ENCODE peak calls at places on chromosomes 5 and 9, in seven cellular contexts. Q is NCI-H1694 treated with DMSO at 0.1 percent for 48 hours; L is hypothalamus; P is T-cell; Z is central memory CD4-positive, alpha-beta T cell; G is A549; X is B cell. Y is an unnamed sample.

GRCh38 chr5:32261198-32261597 is 51.5 kb downstream of the MTMR12 start:
- DNase-seq in G (no peak), P (no peak), Z (no peak), L (no peak), Q (no peak), X (no peak), Y (no peak)

GRCh38 chr5:106380736-106381135 is 1290.0 kb downstream of the EFNA5 start:
- DNase-seq in L (no peak), G (no peak), Z (no peak), P (no peak), Q (no peak), X (no peak), Y (no peak)

GRCh38 chr5:54387659-54388232 is 67.8 kb upstream of the HSPB3 start:
- DNase-seq in Q (no peak), X (no peak), P (no peak), Z (no peak), L (no peak), G (no peak), Y (no peak)

GRCh38 chr5:142007237-142007544 is 5.6 kb downstream of the GNPDA1 start:
- DNase-seq in Q (no peak), P (no peak), X (no peak), Z (no peak), G (no peak), L (no peak), Y (no peak)

GRCh38 chr5:95728494-95729114 is 2.5 kb upstream of the RHOBTB3 start:
- DNase-seq in X (no peak), Z (no peak), L (no peak), Q (no peak), G (no peak), P (no peak), Y (no peak)

GRCh38 chr9:121725008-121725795 is 73.8 kb downstream of the DAB2IP start:
- DNase-seq in Z (no peak), Q (no peak), P (no peak), G (no peak), L (no peak), X (no peak), Y (no peak)

GRCh38 chr9:113578877-113579269 is 115.3 kb downstream of the RGS3 start:
- DNase-seq in Z (peak), P (peak), X (peak), G (peak), Q (no peak), L (no peak), Y (peak)

GRCh38 chr5:96124589-96124988 is 162.9 kb upstream of the ELL2 start:
- DNase-seq in Z (no peak), L (no peak), G (no peak), X (no peak), Q (no peak), P (no peak), Y (no peak)

GRCh38 chr5:36251218-36251617 is 9.5 kb upstream of the NADK2 start:
- DNase-seq in X (no peak), Z (no peak), L (no peak), G (no peak), Q (no peak), P (no peak), Y (no peak)

GRCh38 chr9:91927912-91928510 is 22.0 kb downstream of the ROR2 start:
- DNase-seq in Q (no peak), X (no peak), L (no peak), Z (no peak), G (no peak), P (no peak), Y (no peak)

GRCh38 chr9:16248816-16249215 is 621.7 kb downstream of the BNC2 start:
- DNase-seq in Z (no peak), X (no peak), L (no peak), G (no peak), Q (no peak), P (no peak), Y (no peak)

GRCh38 chr5:126351138-126351537 is 72.1 kb upstream of the GRAMD2B start:
- DNase-seq in P (no peak), X (no peak), G (no peak), Z (no peak), Q (no peak), L (no peak), Y (no peak)

GRCh38 chr5:55969956-55970355 is 24.8 kb downstream of the IL6ST start:
- DNase-seq in G (no peak), Q (no peak), P (no peak), X (no peak), L (no peak), Z (no peak), Y (no peak)

GRCh38 chr5:181246276-181247050 is 2.8 kb upstream of the RACK1 start:
- DNase-seq in Z (peak), Q (no peak), G (peak), X (peak), L (no peak), P (no peak), Y (peak)

GRCh38 chr9:101639785-101640437 is 45.1 kb upstream of the PPP3R2 start:
- DNase-seq in Q (no peak), X (no peak), L (no peak), G (no peak), P (no peak), Z (no peak), Y (no peak)

GRCh38 chr5:33105521-33105941 is 335.2 kb upstream of the TARS1 start:
- DNase-seq in L (no peak), G (no peak), X (no peak), Z (no peak), Q (no peak), P (no peak), Y (no peak)